ENCODE peak calls at places on chromosomes 12 and 14, in five cellular contexts. O, G, Z, K and R are unnamed samples.

GRCh38 chr12:98344630-98345029 is 170.8 kb upstream of the TMPO start:
- ATAC-seq in K (no peak), Z (no peak), G (no peak), O (no peak), R (no peak)

GRCh38 chr14:91170504-91171121 is 56.7 kb downstream of the DGLUCY start:
- ATAC-seq in G (peak; percentile 52), Z (no peak), O (no peak), K (no peak), R (no peak)

GRCh38 chr12:4822572-4822971 is 87.1 kb upstream of the KCNA1 start:
- ATAC-seq in G (no peak), Z (no peak), K (no peak), O (no peak), R (no peak)

GRCh38 chr14:71526388-71526787 is 405.8 kb upstream of the RGS6 start:
- ATAC-seq in O (no peak), G (no peak), Z (no peak), K (no peak), R (no peak)

GRCh38 chr14:76874734-76875133 is 48.5 kb downstream of the LRRC74A start:
- ATAC-seq in O (no peak), K (no peak), G (no peak), Z (no peak), R (no peak)

GRCh38 chr12:49534806-49535278 is 4.0 kb upstream of the KCNH3 start:
- ATAC-seq in G (no peak), Z (no peak), O (no peak), K (no peak), R (no peak)

GRCh38 chr12:116455540-116456306 is 103.5 kb upstream of the MAP1LC3B2 start:
- ATAC-seq in K (peak; percentile 76), G (peak; percentile 91), Z (no peak), O (no peak), R (no peak)

GRCh38 chr14:80494769-80495168 is 283.5 kb upstream of the DIO2 start:
- ATAC-seq in Z (no peak), K (no peak), G (no peak), O (no peak), R (no peak)

GRCh38 chr12:50666023-50666422 is 97.9 kb upstream of the ATF1 start:
- ATAC-seq in K (no peak), G (no peak), Z (no peak), O (no peak), R (no peak)

GRCh38 chr14:60064491-60065072 is 27.1 kb upstream of the PCNX4 start:
- ATAC-seq in G (no peak), O (no peak), Z (peak; percentile 79), K (no peak), R (peak; percentile 28)

GRCh38 chr12:16844875-16845274 is 238.9 kb upstream of the LMO3 start:
- ATAC-seq in K (no peak), O (no peak), Z (no peak), G (no peak), R (no peak)

GRCh38 chr14:49766839-49767238 is 1.1 kb upstream of the KLHDC2 start:
- ATAC-seq in G (no peak), Z (no peak), O (no peak), K (peak; percentile 8), R (no peak)

GRCh38 chr14:68473050-68473449 is 319.8 kb downstream of the ZFP36L1 start:
- ATAC-seq in Z (no peak), K (no peak), G (no peak), O (no peak), R (no peak)

GRCh38 chr12:95608252-95609033 is 57.2 kb upstream of the USP44 start:
- ATAC-seq in K (peak; percentile 96), G (peak; percentile 89), Z (no peak), O (no peak), R (no peak)

GRCh38 chr14:72883963-72884362 is 9.9 kb downstream of the DPF3 start:
- ATAC-seq in K (no peak), Z (no peak), O (peak; percentile 87), G (no peak), R (no peak)

GRCh38 chr12:116773276-116773731 is 35.2 kb downstream of the RNFT2 start:
- ATAC-seq in O (no peak), K (peak; percentile 29), G (peak; percentile 52), Z (no peak), R (no peak)

GRCh38 chr14:75806247-75806876 is 145.3 kb downstream of the TTLL5 start:
- ATAC-seq in G (peak; percentile 85), O (no peak), K (peak; percentile 45), Z (no peak), R (no peak)

GRCh38 chr12:87866602-87867292 is 162.5 kb downstream of the C12orf50 start:
- ATAC-seq in Z (no peak), K (no peak), G (no peak), O (no peak), R (no peak)

GRCh38 chr14:57870686-57871457 is 5.0 kb upstream of the SLC35F4 start:
- ATAC-seq in O (no peak), Z (no peak), K (no peak), G (no peak), R (no peak)

GRCh38 chr14:69941768-69942742 is 62.8 kb downstream of the SMOC1 start:
- ATAC-seq in O (no peak), G (no peak), K (no peak), Z (no peak), R (no peak)

GRCh38 chr12:26736563-26737486 is 96.2 kb downstream of the ITPR2 start:
- ATAC-seq in O (no peak), G (no peak), K (peak; percentile 48), Z (no peak), R (no peak)

GRCh38 chr14:76580399-76580798 is 180.9 kb upstream of the VASH1 start:
- ATAC-seq in O (no peak), K (no peak), G (peak; percentile 9), Z (no peak), R (no peak)

GRCh38 chr12:49954863-49955830 is 4.6 kb downstream of the AQP2 start:
- ATAC-seq in K (no peak), G (peak; percentile 27), O (no peak), Z (no peak), R (no peak)

GRCh38 chr12:103456006-103456405 is 39.8 kb downstream of the C12orf42 start:
- ATAC-seq in G (no peak), O (no peak), Z (no peak), K (no peak), R (no peak)

GRCh38 chr14:53924754-53925153 is 31.9 kb downstream of the BMP4 start:
- ATAC-seq in K (peak; percentile 95), G (no peak), Z (no peak), O (no peak), R (no peak)

GRCh38 chr14:65169351-65169750 is 67.0 kb upstream of the MAX start:
- ATAC-seq in G (peak; percentile 78), Z (no peak), K (no peak), O (peak; percentile 51), R (peak; percentile 50)